ENCODE peak calls at places on chromosomes 7 and 10, in nine cellular contexts. I is kidney glomerular epithelial cell; K is activated CD4-positive, alpha-beta T cell treated with anti-CD3 and anti-CD28 coated beads for 48 hours; S is Daoy; Y is HEK293T; Q is GM12865; W is immature natural killer cell; G is GF-D8; L is GM06990. H is an unnamed sample.

GRCh38 chr7:28217161-28217560 is 36.6 kb upstream of the JAZF1 start:
- DNase-seq in W (no peak), S (no peak), G (no peak), I (no peak), L (no peak), Y (no peak), Q (no peak), K (no peak), H (no peak)

GRCh38 chr7:75645570-75645969 is 93.2 kb downstream of the HIP1 start:
- DNase-seq in L (no peak), W (no peak), Q (no peak), K (no peak), I (no peak), S (no peak), G (no peak), Y (no peak), H (no peak)

GRCh38 chr7:90835861-90836260 is 239.7 kb downstream of the CDK14 start:
- DNase-seq in Y (no peak), I (no peak), L (no peak), S (no peak), W (no peak), G (no peak), K (no peak), Q (no peak), H (no peak)

GRCh38 chr7:104536956-104537355 is 208.6 kb downstream of the LHFPL3 start:
- DNase-seq in I (no peak), K (no peak), S (no peak), Q (no peak), G (no peak), Y (no peak), L (no peak), W (no peak), H (no peak)

GRCh38 chr7:23970193-23970592 is 260.2 kb downstream of the STK31 start:
- DNase-seq in Q (no peak), Y (no peak), S (no peak), L (no peak), G (no peak), K (no peak), I (no peak), W (no peak), H (no peak)

GRCh38 chr10:22629126-22629525 is 85.3 kb downstream of the PIP4K2A start:
- DNase-seq in Q (no peak), Y (no peak), K (no peak), G (no peak), L (no peak), I (peak), W (no peak), S (no peak), H (no peak)

GRCh38 chr10:122181901-122182799 is 88.9 kb upstream of the BTBD16 start:
- DNase-seq in S (peak), Q (no peak), G (no peak), K (no peak), L (no peak), Y (no peak), W (no peak), I (no peak), H (no peak)

GRCh38 chr7:17234398-17235021 is 63.9 kb upstream of the AHR start:
- DNase-seq in I (peak), K (peak), G (peak), W (peak), S (peak), Y (no peak), Q (peak), L (peak), H (peak)

GRCh38 chr10:78047314-78047891 is 13.7 kb downstream of the RPS24 start:
- DNase-seq in Q (peak), Y (peak), W (peak), L (no peak), G (no peak), K (peak), I (peak), S (peak), H (peak)

GRCh38 chr7:120857558-120858298 is at the start of gene TSPAN12:
- DNase-seq in Y (peak), Q (peak), W (peak), L (peak), K (peak), S (peak), G (no peak), I (peak), H (no peak)

GRCh38 chr7:69776611-69777010 is 178.3 kb downstream of the AUTS2 start:
- DNase-seq in W (no peak), Y (no peak), K (no peak), L (no peak), G (no peak), Q (no peak), I (peak), S (peak), H (no peak)

GRCh38 chr10:97766106-97766810 is 5.5 kb downstream of the SFRP5 start:
- DNase-seq in W (no peak), L (no peak), K (no peak), Y (no peak), G (no peak), I (no peak), Q (no peak), S (no peak), H (no peak)

GRCh38 chr7:100372256-100372655 is 1.0 kb upstream of the PILRA start:
- DNase-seq in K (no peak), S (peak), G (peak), L (no peak), I (no peak), Y (no peak), Q (no peak), W (no peak), H (peak)

GRCh38 chr10:3825244-3825643 is 40.2 kb upstream of the KLF6 start:
- DNase-seq in I (no peak), Q (no peak), Y (no peak), L (no peak), G (no peak), K (no peak), S (peak), W (no peak), H (no peak)

GRCh38 chr7:111528331-111528730 is 34.0 kb downstream of the IMMP2L start:
- DNase-seq in S (no peak), G (no peak), L (peak), Q (peak), Y (no peak), I (no peak), K (no peak), W (peak), H (peak)

GRCh38 chr7:151104411-151105235 is 18.3 kb downstream of the AGAP3 start:
- DNase-seq in Q (no peak), L (no peak), W (no peak), S (no peak), K (no peak), G (no peak), I (no peak), Y (no peak), H (no peak)

GRCh38 chr7:47896809-47897423 is 51.4 kb downstream of the PKD1L1 start:
- DNase-seq in G (no peak), K (no peak), Y (no peak), W (no peak), Q (no peak), L (no peak), I (no peak), S (no peak), H (no peak)

GRCh38 chr10:127992376-127992775 is 85.5 kb downstream of the PTPRE start:
- DNase-seq in G (no peak), K (no peak), Y (no peak), I (no peak), W (no peak), L (no peak), Q (no peak), S (no peak), H (no peak)

GRCh38 chr7:105745681-105746330 is 130.6 kb downstream of the ATXN7L1 start:
- DNase-seq in L (no peak), K (no peak), Y (peak), G (no peak), Q (no peak), W (no peak), I (no peak), S (no peak), H (no peak)